ENCODE peak calls at places on chromosomes 6 and 20, in six cellular contexts. A is CD8-positive, alpha-beta T cell; L is spleen; V is AG04450; H is heart right ventricle; K is choroid plexus epithelial cell. D is an unnamed sample.

GRCh38 chr6:135506270-135506997 is 8.9 kb upstream of the AHI1 start:
- DNase-seq in L (no peak), V (no peak), A (no peak), K (peak), H (no peak), D (no peak)

GRCh38 chr6:7642784-7643183 is 52.8 kb downstream of the SNRNP48 start:
- DNase-seq in K (no peak), V (no peak), H (no peak), L (no peak), A (no peak), D (no peak)

GRCh38 chr6:166626177-166627038 is 643 bp downstream of the RPS6KA2 start:
- DNase-seq in K (peak), V (no peak), A (peak), L (peak), H (no peak), D (peak)

GRCh38 chr6:2970034-2970685 is 1.2 kb downstream of the SERPINB6 start:
- DNase-seq in K (peak), L (no peak), A (no peak), V (no peak), H (no peak), D (no peak)

GRCh38 chr6:31474871-31475286 is 23.1 kb upstream of the MICB start:
- DNase-seq in V (no peak), H (no peak), A (no peak), K (no peak), L (no peak), D (no peak)

GRCh38 chr6:16092140-16092539 is 36.7 kb upstream of the MYLIP start:
- DNase-seq in L (no peak), K (no peak), V (no peak), H (no peak), A (no peak), D (no peak)

GRCh38 chr20:50868509-50869495 is 62.4 kb downstream of the ADNP start:
- DNase-seq in H (no peak), K (peak), V (no peak), A (no peak), L (peak), D (no peak)

GRCh38 chr6:79694623-79695311 is 63.6 kb downstream of the SH3BGRL2 start:
- DNase-seq in L (no peak), K (no peak), H (no peak), V (no peak), A (no peak), D (no peak)

GRCh38 chr6:168530653-168531071 is 89.7 kb downstream of the SMOC2 start:
- DNase-seq in K (no peak), A (no peak), V (no peak), H (no peak), L (no peak), D (no peak)

GRCh38 chr6:106363401-106364138 is 3.1 kb downstream of the CRYBG1 start:
- DNase-seq in V (no peak), L (no peak), K (peak), H (no peak), A (no peak), D (no peak)

GRCh38 chr6:111806561-111807497 is 66.4 kb downstream of the FYN start:
- DNase-seq in H (no peak), V (no peak), A (no peak), K (no peak), L (no peak), D (no peak)

GRCh38 chr6:4225207-4225872 is 90.0 kb upstream of the ECI2 start:
- DNase-seq in V (no peak), A (no peak), K (peak), L (no peak), H (no peak), D (no peak)

GRCh38 chr20:46145646-46146045 is 27.5 kb downstream of the CD40 start:
- DNase-seq in L (no peak), A (no peak), K (no peak), H (no peak), V (no peak), D (no peak)

GRCh38 chr6:20377623-20378265 is 23.9 kb upstream of the E2F3 start:
- DNase-seq in K (peak), V (peak), L (no peak), A (no peak), H (no peak), D (no peak)

GRCh38 chr6:167475947-167476346 is 151.1 kb downstream of the TTLL2 start:
- DNase-seq in A (no peak), V (no peak), K (no peak), H (no peak), L (no peak), D (no peak)

GRCh38 chr20:24958506-24959385 is 9.7 kb downstream of the CST7 start:
- DNase-seq in L (peak), A (no peak), V (no peak), K (no peak), H (no peak), D (no peak)

GRCh38 chr6:118876814-118877213 is 17.1 kb upstream of the ASF1A start:
- DNase-seq in H (no peak), K (peak), A (no peak), V (no peak), L (no peak), D (no peak)

GRCh38 chr6:75349262-75349984 is 64.8 kb upstream of the TMEM30A start:
- DNase-seq in V (no peak), K (peak), A (no peak), L (no peak), H (peak), D (peak)

GRCh38 chr20:23302386-23302785 is 48.2 kb upstream of the NXT1 start:
- DNase-seq in L (no peak), A (no peak), K (no peak), V (no peak), H (no peak), D (no peak)

GRCh38 chr6:18792832-18793231 is 405.7 kb downstream of the RNF144B start:
- DNase-seq in K (no peak), H (no peak), L (no peak), A (no peak), V (no peak), D (no peak)

GRCh38 chr6:112482373-112482772 is 135.2 kb downstream of the RFPL4B start:
- DNase-seq in V (no peak), L (no peak), K (no peak), H (no peak), A (no peak), D (no peak)

GRCh38 chr6:32883789-32884188 is 29.8 kb downstream of the PSMB9 start:
- DNase-seq in A (no peak), H (peak), K (peak), V (no peak), L (no peak), D (no peak)

GRCh38 chr6:143400258-143401059 is 50.0 kb downstream of the ADAT2 start:
- DNase-seq in L (no peak), H (peak), K (no peak), A (no peak), V (no peak), D (no peak)

GRCh38 chr20:7984192-7984591 is 35.4 kb downstream of the TMX4 start:
- DNase-seq in H (no peak), V (no peak), L (no peak), A (no peak), K (no peak), D (no peak)

GRCh38 chr6:140041056-140041455 is 666.6 kb upstream of the CITED2 start:
- DNase-seq in V (no peak), L (no peak), K (no peak), H (no peak), A (no peak), D (no peak)

GRCh38 chr6:96886519-96886918 is 11.2 kb downstream of the NDUFAF4 start:
- DNase-seq in L (no peak), K (no peak), A (no peak), H (no peak), V (no peak), D (no peak)

GRCh38 chr20:3224681-3225421 is 14.1 kb downstream of the SLC4A11 start:
- DNase-seq in H (no peak), L (no peak), A (no peak), V (no peak), K (no peak), D (no peak)

GRCh38 chr6:40509163-40509562 is 78.0 kb downstream of the LRFN2 start:
- DNase-seq in A (no peak), L (no peak), K (no peak), V (no peak), H (no peak), D (no peak)

DNA sequence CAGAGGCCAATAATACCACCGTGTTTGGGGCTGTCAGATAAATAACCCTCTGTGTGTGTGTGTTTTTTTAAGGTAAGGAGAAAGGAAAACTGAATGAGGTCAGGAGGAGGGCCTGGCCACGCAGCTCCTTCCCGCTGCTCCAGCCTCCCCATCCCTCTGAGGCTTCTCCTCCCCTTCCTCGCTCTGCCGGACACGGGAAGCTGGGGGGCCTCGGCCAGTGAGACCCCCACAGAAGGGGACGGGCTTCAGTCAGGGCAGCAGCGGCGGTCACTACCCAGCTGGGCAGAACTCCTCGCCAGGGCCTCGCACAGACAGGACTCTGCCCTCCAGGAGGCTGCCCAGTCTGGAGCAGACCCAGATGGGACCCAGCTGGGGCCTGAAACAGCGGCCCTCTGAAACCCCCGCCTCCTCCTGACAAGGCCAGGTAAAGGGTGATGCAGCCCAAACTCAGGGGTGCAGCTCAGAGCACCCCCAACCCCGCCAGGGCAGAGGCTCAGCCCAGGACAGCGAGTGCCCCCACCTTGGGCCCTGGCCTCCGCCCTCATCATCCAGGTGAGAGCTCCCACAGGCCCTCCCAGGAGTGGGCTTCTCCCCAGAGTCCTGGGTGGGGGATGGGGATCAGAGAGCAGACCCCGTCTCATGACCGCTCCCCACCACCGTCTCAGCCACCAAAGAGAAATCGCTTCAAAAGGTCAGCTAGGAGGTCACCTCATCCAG is 2.3 kb downstream of the EEF1A2 start:
- DNase-seq in A (no peak), K (no peak), L (no peak), V (no peak), H (no peak), D (no peak)
- H3K4me3 ChIP-seq in A (peak), K (peak), L (peak), V (no peak), H (peak), D (peak)

GRCh38 chr6:73394577-73395354 is at the start of gene DDX43:
- DNase-seq in H (peak), A (peak), K (peak), L (peak), V (no peak), D (peak)
- H3K4me3 ChIP-seq in H (no peak), A (peak), K (peak), L (peak), V (no peak), D (no peak)

GRCh38 chr6:14470697-14471096 is 353.1 kb downstream of the CD83 start:
- DNase-seq in A (no peak), V (no peak), K (no peak), L (no peak), H (no peak), D (no peak)
- H3K4me3 ChIP-seq in A (no peak), V (no peak), K (no peak), L (no peak), H (no peak), D (no peak)

DNA sequence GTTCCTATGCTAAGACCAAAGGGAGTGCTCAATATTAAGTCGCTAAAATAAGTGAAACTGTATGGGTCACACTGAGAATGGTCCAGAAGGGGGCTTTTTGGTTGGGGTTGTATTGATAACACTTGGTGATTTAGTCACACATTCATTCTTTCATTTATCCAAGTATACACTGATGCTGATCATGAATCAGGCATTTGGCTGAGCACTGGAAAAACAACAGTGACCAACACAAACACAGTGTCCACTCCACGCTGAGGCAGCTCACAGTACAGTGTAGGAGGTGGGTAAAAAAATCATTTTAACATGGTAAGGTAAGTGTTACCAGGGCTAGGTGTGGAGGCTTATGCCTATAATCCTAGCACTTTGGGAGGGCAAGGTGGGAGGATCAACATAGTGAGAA is 9.2 kb upstream of the FAM83C start:
- DNase-seq in L (no peak), H (no peak), A (no peak), V (no peak), K (no peak), D (no peak)
- H3K4me3 ChIP-seq in L (no peak), H (no peak), A (no peak), V (no peak), K (no peak), D (no peak)

DNA sequence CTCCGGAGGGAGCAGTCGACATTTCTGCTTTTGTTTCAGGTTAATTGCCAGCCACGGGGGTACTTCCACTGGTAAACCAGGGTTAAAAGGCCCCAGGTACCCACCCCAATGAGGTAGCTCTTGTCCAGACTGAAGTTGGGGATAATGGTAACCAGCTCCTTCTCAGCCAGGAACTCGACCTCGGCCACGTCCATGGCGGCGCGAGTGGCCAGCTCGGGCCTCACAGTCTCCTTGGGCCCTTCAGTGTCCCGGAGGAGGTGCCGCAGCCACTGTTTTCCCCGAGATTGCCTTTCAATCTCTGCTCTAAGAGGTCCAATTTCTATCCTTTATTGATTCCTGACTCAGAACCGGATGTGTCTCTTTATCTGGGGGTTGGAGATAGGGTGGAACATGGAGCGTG is 13.7 kb downstream of the ARHGAP40 start:
- DNase-seq in L (no peak), H (no peak), A (no peak), V (no peak), K (no peak), D (no peak)
- H3K4me3 ChIP-seq in L (no peak), H (no peak), A (no peak), V (no peak), K (no peak), D (no peak)

GRCh38 chr6:129795261-129795660 is 65.9 kb downstream of the TMEM244 start:
- DNase-seq in K (no peak), A (no peak), H (no peak), L (no peak), V (no peak), D (no peak)
- H3K4me3 ChIP-seq in K (no peak), A (no peak), H (no peak), L (no peak), V (no peak), D (no peak)

GRCh38 chr6:154245542-154245941 is 111.1 kb downstream of the IPCEF1 start:
- DNase-seq in K (no peak), L (no peak), V (no peak), A (no peak), H (no peak), D (no peak)
- H3K4me3 ChIP-seq in K (no peak), L (peak), V (no peak), A (peak), H (no peak), D (no peak)

GRCh38 chr6:124882580-124883393 is 79.5 kb upstream of the RNF217 start:
- DNase-seq in A (no peak), V (no peak), L (no peak), K (peak), H (no peak), D (no peak)

GRCh38 chr6:124879992-124880355 is 82.3 kb upstream of the RNF217 start:
- DNase-seq in H (no peak), V (no peak), K (no peak), L (no peak), A (no peak), D (no peak)

GRCh38 chr6:124881898-124882579 is 80.2 kb upstream of the RNF217 start:
- DNase-seq in V (peak), L (no peak), H (no peak), A (no peak), K (peak), D (no peak)

GRCh38 chr6:124877468-124877867 is 84.8 kb upstream of the RNF217 start:
- DNase-seq in K (no peak), V (no peak), A (no peak), H (no peak), L (no peak), D (no peak)

DNA sequence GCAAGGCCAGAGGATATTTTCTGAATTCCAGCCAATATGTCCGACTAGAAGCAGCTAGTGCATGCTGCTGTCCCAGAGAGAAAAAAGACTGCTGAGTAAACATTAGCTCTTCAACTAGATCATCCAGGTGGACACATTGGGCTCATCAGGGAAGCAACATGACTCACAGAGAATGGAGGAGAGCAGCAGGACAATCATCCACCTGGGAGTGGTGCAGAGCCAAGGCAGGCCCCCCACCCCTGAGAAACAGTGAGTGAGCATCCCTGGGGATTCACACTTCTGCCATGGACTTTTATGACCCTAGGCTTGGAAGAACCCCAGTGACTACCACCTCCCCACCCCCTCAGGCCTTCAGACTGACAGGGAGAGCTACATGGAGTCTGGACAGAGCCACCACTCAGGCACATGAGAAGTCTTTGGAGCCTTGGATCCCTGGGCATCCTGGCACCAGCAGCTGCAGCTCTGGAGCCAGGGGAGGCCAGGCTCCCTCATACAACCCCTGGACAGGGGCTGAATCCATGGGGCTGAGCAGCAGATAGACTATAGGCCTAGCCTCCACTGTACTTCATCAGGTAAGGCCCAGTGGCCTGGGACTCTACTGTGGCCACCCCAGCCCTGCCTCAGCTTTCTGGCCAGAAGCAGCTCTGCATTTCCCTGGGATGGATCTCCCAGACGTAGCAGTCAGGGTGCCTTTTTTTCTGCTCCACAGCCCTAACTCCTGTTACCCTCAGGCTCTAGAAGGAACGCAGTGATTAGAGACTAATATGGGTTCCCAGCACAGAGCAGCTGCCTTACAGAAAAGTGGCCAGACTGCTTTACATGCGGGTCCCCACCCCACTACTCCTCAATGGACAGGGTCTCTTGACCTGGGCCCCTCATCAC is 82.9 kb upstream of the RNF217 start:
- DNase-seq in L (no peak), V (no peak), H (no peak), A (no peak), K (no peak), D (no peak)
- H3K4me3 ChIP-seq in L (no peak), V (no peak), H (no peak), A (no peak), K (no peak), D (no peak)

DNA sequence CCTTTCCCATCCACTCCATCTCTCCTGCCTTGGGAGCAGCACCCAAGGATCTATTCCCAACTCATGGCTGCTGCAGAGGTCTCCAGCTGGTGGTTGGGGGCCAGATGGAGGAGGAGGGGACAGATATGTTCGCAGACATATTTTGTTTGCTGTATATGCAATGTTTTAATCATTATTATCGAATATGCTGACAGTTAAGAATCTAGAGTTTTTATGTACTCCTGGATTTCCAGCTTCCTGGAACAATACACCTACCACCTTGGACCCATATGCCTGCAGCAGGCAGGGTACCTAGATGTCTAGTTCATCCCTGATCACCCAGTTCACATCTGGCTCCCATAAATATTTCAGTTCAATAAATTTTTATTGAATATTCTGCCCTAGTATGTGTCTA is 9.0 kb downstream of the FAM110A start:
- DNase-seq in K (no peak), V (no peak), L (no peak), H (no peak), A (no peak), D (no peak)
- H3K4me3 ChIP-seq in K (no peak), V (no peak), L (no peak), H (no peak), A (no peak), D (peak)

D was measured in pancreas.